ENCODE peak calls at places on chromosomes 11 and 22, in five cellular contexts. B is stimulated activated CD4-positive, alpha-beta T cell treated with anti-CD3 and anti-CD28 coated beads, Interleukin-2, amount 100 ng/mL, for 24 hours; W is cardiac septum; P is endothelial cell of umbilical vein; A is activated T-cell treated with anti-CD3 and anti-CD28 coated beads, Interleukin-2, amount 50 U/mL, for 4 hours. F is an unnamed sample.

GRCh38 chr11:57792060-57792541 is 30.5 kb downstream of the CTNND1 start:
- DNase-seq in B (peak), P (peak), A (peak), W (peak), F (no peak)

GRCh38 chr11:81892770-81893635 is 840.7 kb downstream of the FAM181B start:
- DNase-seq in P (no peak), W (no peak), B (no peak), A (no peak), F (peak)

GRCh38 chr11:57536947-57537654 is at the start of gene SMTNL1:
- DNase-seq in A (no peak), W (no peak), P (no peak), B (no peak), F (peak)

GRCh38 chr11:73320786-73321325 is 12.8 kb downstream of the ARHGEF17 start:
- DNase-seq in W (no peak), B (no peak), A (no peak), P (peak), F (no peak)

GRCh38 chr11:78715639-78716311 is 141.1 kb upstream of the NARS2 start:
- DNase-seq in P (peak), A (no peak), W (no peak), B (peak), F (no peak)

GRCh38 chr11:4484310-4484709 is 1.9 kb downstream of the OR52K1 start:
- DNase-seq in A (no peak), P (no peak), W (no peak), B (no peak), F (no peak)

GRCh38 chr22:23293720-23294119 is 113.4 kb downstream of the BCR start:
- DNase-seq in A (no peak), W (no peak), B (no peak), P (no peak), F (no peak)

GRCh38 chr22:45237065-45237990 is 3.4 kb downstream of the KIAA0930 start:
- DNase-seq in B (no peak), P (no peak), A (no peak), W (no peak), F (no peak)

GRCh38 chr11:130260080-130260627 is 54.6 kb downstream of the ZBTB44 start:
- DNase-seq in W (no peak), B (no peak), A (no peak), P (no peak), F (no peak)

GRCh38 chr11:104700609-104701008 is 197.7 kb downstream of the CASP12 start:
- DNase-seq in B (no peak), A (no peak), W (no peak), P (no peak), F (no peak)

GRCh38 chr11:66555416-66555815 is 8.7 kb downstream of the ACTN3 start:
- DNase-seq in W (no peak), A (no peak), B (no peak), P (no peak), F (no peak)

GRCh38 chr11:40280161-40281054 is 1179.0 kb downstream of the LRRC4C start:
- DNase-seq in P (no peak), A (no peak), B (no peak), W (no peak), F (no peak)

GRCh38 chr11:114785820-114786219 is 107.5 kb downstream of the NXPE2 start:
- DNase-seq in P (no peak), A (no peak), B (no peak), W (no peak), F (no peak)

GRCh38 chr11:15735711-15736110 is 620.6 kb downstream of the SOX6 start:
- DNase-seq in B (no peak), W (no peak), P (no peak), A (no peak), F (no peak)

GRCh38 chr22:26170795-26171194 is 1.5 kb downstream of the SEZ6L start:
- DNase-seq in W (no peak), B (no peak), A (no peak), P (no peak), F (no peak)

GRCh38 chr11:33258631-33259184 is 1.5 kb downstream of the HIPK3 start:
- DNase-seq in A (no peak), P (peak), B (peak), W (no peak), F (no peak)

GRCh38 chr22:17258015-17258827 is 39.0 kb upstream of the ADA2 start:
- DNase-seq in P (no peak), W (peak), B (peak), A (peak), F (no peak)

GRCh38 chr11:76658231-76658630 is 12.3 kb downstream of the LRRC32 start:
- DNase-seq in P (no peak), B (no peak), W (peak), A (no peak), F (peak)

GRCh38 chr11:83545911-83546310 is 259.7 kb upstream of the CCDC90B start:
- DNase-seq in P (no peak), A (no peak), W (no peak), B (no peak), F (no peak)

GRCh38 chr11:14836106-14836492 is 55.9 kb downstream of the CYP2R1 start:
- DNase-seq in B (no peak), A (no peak), W (no peak), P (no peak), F (no peak)

GRCh38 chr11:70473873-70474690 is 75.8 kb downstream of the CTTN start:
- DNase-seq in A (no peak), W (peak), P (no peak), B (no peak), F (peak)

GRCh38 chr11:68312117-68312779 is at the start of gene LRP5:
- DNase-seq in W (no peak), A (no peak), B (no peak), P (no peak), F (no peak)

GRCh38 chr11:123696183-123696582 is 41.8 kb upstream of the SCN3B start:
- DNase-seq in B (no peak), W (no peak), A (no peak), P (no peak), F (no peak)

GRCh38 chr11:79430280-79430679 is 10.6 kb downstream of the TENM4 start:
- DNase-seq in B (no peak), W (no peak), A (no peak), P (no peak), F (no peak)

GRCh38 chr11:13118194-13118593 is 109.1 kb downstream of the RASSF10 start:
- DNase-seq in P (peak), W (no peak), B (no peak), A (no peak), F (no peak)

GRCh38 chr11:126104420-126104819 is 41.8 kb upstream of the CDON start:
- DNase-seq in A (no peak), B (no peak), W (no peak), P (no peak), F (no peak)

GRCh38 chr22:39634530-39635399 is 64.2 kb downstream of the CACNA1I start:
- DNase-seq in B (peak), A (no peak), P (peak), W (no peak), F (no peak)

GRCh38 chr11:44266056-44266780 is 43.7 kb downstream of the ALX4 start:
- DNase-seq in W (no peak), B (no peak), P (no peak), A (no peak), F (no peak)

GRCh38 chr11:32829680-32830412 is at the start of gene PRRG4:
- DNase-seq in A (peak), P (no peak), W (peak), B (peak), F (no peak)

GRCh38 chr11:61629082-61629481 is 48.2 kb upstream of the SYT7 start:
- DNase-seq in W (no peak), P (no peak), B (no peak), A (no peak), F (no peak)

F was measured in chondrocyte.